ENCODE peak calls at places on chromosomes 3 and 15, in nine cellular contexts. One of them, this sample, is unnamed.

GRCh38 chr3:29763115-29763514 is 482.2 kb downstream of the RBMS3 start:
- DNase-seq in T-cell: no peak
- DNase-seq in left cardiac atrium: no peak
- DNase-seq in stimulated activated CD4-positive, alpha-beta T cell treated with anti-CD3 and anti-CD28 coated beads, TNF-alpha, amount 100 ng/mL, for 1 hour: no peak
- DNase-seq in memory B cell: no peak
- DNase-seq in GM03348: peak
- DNase-seq in breast epithelium: no peak
- DNase-seq in effector memory CD4-positive, alpha-beta T cell: no peak
- DNase-seq in sigmoid colon: no peak
- DNase-seq in this sample: no peak

GRCh38 chr3:79086514-79086913 is 681.3 kb downstream of the ROBO1 start:
- DNase-seq in memory B cell: no peak
- DNase-seq in effector memory CD4-positive, alpha-beta T cell: no peak
- DNase-seq in sigmoid colon: peak
- DNase-seq in left cardiac atrium: peak
- DNase-seq in stimulated activated CD4-positive, alpha-beta T cell treated with anti-CD3 and anti-CD28 coated beads, TNF-alpha, amount 100 ng/mL, for 1 hour: no peak
- DNase-seq in breast epithelium: no peak
- DNase-seq in GM03348: peak
- DNase-seq in T-cell: no peak
- DNase-seq in this sample: peak

GRCh38 chr3:66639794-66640356 is 139.1 kb upstream of the LRIG1 start:
- DNase-seq in sigmoid colon: no peak
- DNase-seq in GM03348: no peak
- DNase-seq in stimulated activated CD4-positive, alpha-beta T cell treated with anti-CD3 and anti-CD28 coated beads, TNF-alpha, amount 100 ng/mL, for 1 hour: no peak
- DNase-seq in breast epithelium: no peak
- DNase-seq in memory B cell: no peak
- DNase-seq in left cardiac atrium: no peak
- DNase-seq in T-cell: no peak
- DNase-seq in effector memory CD4-positive, alpha-beta T cell: no peak
- DNase-seq in this sample: no peak

GRCh38 chr3:68931406-68932149 is 769 bp downstream of the TAFA4 start:
- DNase-seq in stimulated activated CD4-positive, alpha-beta T cell treated with anti-CD3 and anti-CD28 coated beads, TNF-alpha, amount 100 ng/mL, for 1 hour: no peak
- DNase-seq in T-cell: no peak
- DNase-seq in breast epithelium: no peak
- DNase-seq in effector memory CD4-positive, alpha-beta T cell: no peak
- DNase-seq in GM03348: no peak
- DNase-seq in memory B cell: no peak
- DNase-seq in sigmoid colon: no peak
- DNase-seq in left cardiac atrium: no peak
- DNase-seq in this sample: no peak

GRCh38 chr3:47315069-47315647 is 32.4 kb downstream of the KLHL18 start:
- DNase-seq in T-cell: no peak
- DNase-seq in breast epithelium: no peak
- DNase-seq in effector memory CD4-positive, alpha-beta T cell: no peak
- DNase-seq in sigmoid colon: no peak
- DNase-seq in memory B cell: no peak
- DNase-seq in left cardiac atrium: peak
- DNase-seq in stimulated activated CD4-positive, alpha-beta T cell treated with anti-CD3 and anti-CD28 coated beads, TNF-alpha, amount 100 ng/mL, for 1 hour: no peak
- DNase-seq in GM03348: no peak
- DNase-seq in this sample: peak

GRCh38 chr3:7728566-7729519 is 772.8 kb upstream of the LMCD1 start:
- DNase-seq in left cardiac atrium: no peak
- DNase-seq in breast epithelium: no peak
- DNase-seq in memory B cell: no peak
- DNase-seq in T-cell: no peak
- DNase-seq in effector memory CD4-positive, alpha-beta T cell: no peak
- DNase-seq in sigmoid colon: no peak
- DNase-seq in GM03348: no peak
- DNase-seq in stimulated activated CD4-positive, alpha-beta T cell treated with anti-CD3 and anti-CD28 coated beads, TNF-alpha, amount 100 ng/mL, for 1 hour: no peak
- DNase-seq in this sample: no peak

GRCh38 chr3:32100465-32100864 is 6.0 kb upstream of the GPD1L start:
- DNase-seq in stimulated activated CD4-positive, alpha-beta T cell treated with anti-CD3 and anti-CD28 coated beads, TNF-alpha, amount 100 ng/mL, for 1 hour: no peak
- DNase-seq in T-cell: no peak
- DNase-seq in left cardiac atrium: peak
- DNase-seq in sigmoid colon: no peak
- DNase-seq in effector memory CD4-positive, alpha-beta T cell: no peak
- DNase-seq in GM03348: no peak
- DNase-seq in breast epithelium: no peak
- DNase-seq in memory B cell: no peak
- DNase-seq in this sample: no peak

GRCh38 chr15:62495670-62496328 is 330.7 kb upstream of the C2CD4B start:
- DNase-seq in stimulated activated CD4-positive, alpha-beta T cell treated with anti-CD3 and anti-CD28 coated beads, TNF-alpha, amount 100 ng/mL, for 1 hour: no peak
- DNase-seq in sigmoid colon: peak
- DNase-seq in left cardiac atrium: peak
- DNase-seq in breast epithelium: no peak
- DNase-seq in memory B cell: no peak
- DNase-seq in T-cell: no peak
- DNase-seq in GM03348: peak
- DNase-seq in effector memory CD4-positive, alpha-beta T cell: no peak
- DNase-seq in this sample: no peak

GRCh38 chr3:16064660-16065414 is 109.6 kb upstream of the GALNT15 start:
- DNase-seq in left cardiac atrium: peak
- DNase-seq in sigmoid colon: peak
- DNase-seq in breast epithelium: peak
- DNase-seq in effector memory CD4-positive, alpha-beta T cell: no peak
- DNase-seq in T-cell: no peak
- DNase-seq in stimulated activated CD4-positive, alpha-beta T cell treated with anti-CD3 and anti-CD28 coated beads, TNF-alpha, amount 100 ng/mL, for 1 hour: no peak
- DNase-seq in GM03348: peak
- DNase-seq in memory B cell: no peak
- DNase-seq in this sample: peak

GRCh38 chr3:38582316-38582715 is 67.2 kb downstream of the SCN5A start:
- DNase-seq in stimulated activated CD4-positive, alpha-beta T cell treated with anti-CD3 and anti-CD28 coated beads, TNF-alpha, amount 100 ng/mL, for 1 hour: no peak
- DNase-seq in sigmoid colon: no peak
- DNase-seq in left cardiac atrium: no peak
- DNase-seq in effector memory CD4-positive, alpha-beta T cell: no peak
- DNase-seq in breast epithelium: no peak
- DNase-seq in GM03348: no peak
- DNase-seq in T-cell: no peak
- DNase-seq in memory B cell: no peak
- DNase-seq in this sample: no peak